ENCODE peak calls at places on chromosome 21, in eight cellular contexts. C is stimulated activated CD8-positive, alpha-beta memory T cell treated with anti-CD3 and anti-CD28 coated beads, Interleukin-7, amount 100 ng/mL, for 1 hour; D is activated T-helper 1 cell treated with Interleukin-2 at 50 U/mL for 16 hours; E is hypothalamus; P is B cell; T is Ammon's horn; Z is fibroblast of pulmonary artery; U is upper lobe of right lung. M is an unnamed sample.

GRCh38 chr21:32132911-32133310 is 145.9 kb downstream of the MIS18A start:
- DNase-seq in C (no peak), D (no peak), E (no peak), P (no peak), T (no peak), Z (no peak), U (no peak), M (no peak)

GRCh38 chr21:45347048-45347711 is 57.8 kb upstream of the COL18A1 start:
- DNase-seq in C (no peak), D (no peak), E (no peak), P (no peak), T (no peak), Z (no peak), U (no peak), M (no peak)

GRCh38 chr21:16841917-16842316 is 670.9 kb upstream of the CXADR start:
- DNase-seq in C (no peak), D (no peak), E (no peak), P (no peak), T (no peak), Z (no peak), U (no peak), M (no peak)

GRCh38 chr21:45888361-45889009 is 93.1 kb upstream of the COL6A1 start:
- DNase-seq in C (no peak), D (no peak), E (no peak), P (no peak), T (no peak), Z (no peak), U (no peak), M (no peak)

GRCh38 chr21:42781150-42781980 is 98.0 kb downstream of the WDR4 start:
- DNase-seq in C (no peak), D (no peak), E (no peak), P (no peak), T (peak), Z (no peak), U (peak), M (peak)

GRCh38 chr21:37563641-37564340 is 197.2 kb downstream of the DYRK1A start:
- DNase-seq in C (peak), D (peak), E (peak), P (peak), T (peak), Z (peak), U (peak), M (peak)

GRCh38 chr21:37871121-37871862 is 45.0 kb downstream of the KCNJ6 start:
- DNase-seq in C (no peak), D (no peak), E (no peak), P (no peak), T (no peak), Z (peak), U (no peak), M (no peak)

GRCh38 chr21:45549670-45550463 is 7.6 kb upstream of the SLC19A1 start:
- DNase-seq in C (no peak), D (no peak), E (no peak), P (peak), T (no peak), Z (no peak), U (peak), M (peak)

GRCh38 chr21:36976882-36977651 is 10.6 kb upstream of the HLCS start:
- DNase-seq in C (no peak), D (no peak), E (no peak), P (peak), T (peak), Z (peak), U (no peak), M (no peak)

GRCh38 chr21:38914531-38915385 is 109.0 kb downstream of the ETS2 start:
- DNase-seq in C (no peak), D (no peak), E (no peak), P (no peak), T (no peak), Z (peak), U (no peak), M (no peak)

GRCh38 chr21:31442339-31442738 is 98.3 kb upstream of the TIAM1 start:
- DNase-seq in C (no peak), D (no peak), E (no peak), P (no peak), T (no peak), Z (no peak), U (no peak), M (no peak)

GRCh38 chr21:36987845-36988244 is 18.7 kb upstream of the RIPPLY3 start:
- DNase-seq in C (no peak), D (no peak), E (no peak), P (no peak), T (no peak), Z (no peak), U (no peak), M (no peak)

GRCh38 chr21:29939859-29940245 is at the start of gene GRIK1:
- DNase-seq in C (no peak), D (no peak), E (peak), P (no peak), T (no peak), Z (no peak), U (no peak), M (peak)

GRCh38 chr21:41751621-41752020 is 15.2 kb downstream of the RIPK4 start:
- DNase-seq in C (no peak), D (no peak), E (no peak), P (no peak), T (no peak), Z (no peak), U (peak), M (no peak)

GRCh38 chr21:15437873-15438272 is 291.9 kb upstream of the USP25 start:
- DNase-seq in C (no peak), D (no peak), E (no peak), P (no peak), T (no peak), Z (peak), U (no peak), M (no peak)

GRCh38 chr21:27759091-27759659 is 792.3 kb upstream of the ADAMTS5 start:
- DNase-seq in C (no peak), D (no peak), E (no peak), P (no peak), T (peak), Z (no peak), U (peak), M (no peak)

GRCh38 chr21:34801519-34802132 is 132.8 kb downstream of the CLIC6 start:
- DNase-seq in C (no peak), D (no peak), E (no peak), P (peak), T (no peak), Z (peak), U (no peak), M (no peak)

GRCh38 chr21:39867198-39867650 is at the start of gene PCP4:
- DNase-seq in C (no peak), D (no peak), E (no peak), P (no peak), T (peak), Z (peak), U (no peak), M (peak)

GRCh38 chr21:46001821-46002681 is 20.5 kb downstream of the COL6A1 start:
- DNase-seq in C (no peak), D (no peak), E (no peak), P (no peak), T (no peak), Z (no peak), U (no peak), M (no peak)

GRCh38 chr21:46356005-46356338 is 32.0 kb downstream of the PCNT start:
- DNase-seq in C (no peak), D (no peak), E (no peak), P (no peak), T (no peak), Z (no peak), U (no peak), M (no peak)

GRCh38 chr21:38533887-38534286 is 35.6 kb upstream of the ERG start:
- DNase-seq in C (no peak), D (no peak), E (no peak), P (no peak), T (no peak), Z (peak), U (no peak), M (no peak)

GRCh38 chr21:38804617-38805281 is 980 bp upstream of the ETS2 start:
- DNase-seq in C (no peak), D (no peak), E (no peak), P (no peak), T (peak), Z (no peak), U (peak), M (peak)

GRCh38 chr21:44006017-44006624 is 6.0 kb upstream of the TRAPPC10 start:
- DNase-seq in C (no peak), D (no peak), E (no peak), P (no peak), T (no peak), Z (peak), U (no peak), M (no peak)

GRCh38 chr21:38780879-38781278 is 24.9 kb upstream of the ETS2 start:
- DNase-seq in C (no peak), D (no peak), E (no peak), P (no peak), T (no peak), Z (no peak), U (no peak), M (no peak)

GRCh38 chr21:44253832-44254700 is 7.6 kb downstream of the DNMT3L start:
- DNase-seq in C (no peak), D (no peak), E (no peak), P (no peak), T (no peak), Z (no peak), U (no peak), M (peak)

GRCh38 chr21:14880922-14881321 is 183.9 kb downstream of the NRIP1 start:
- DNase-seq in C (no peak), D (no peak), E (no peak), P (no peak), T (no peak), Z (peak), U (no peak), M (no peak)

GRCh38 chr21:32529679-32530078 is 55.6 kb downstream of the TCP10L start:
- DNase-seq in C (no peak), D (no peak), E (no peak), P (no peak), T (no peak), Z (no peak), U (no peak), M (no peak)

GRCh38 chr21:25657140-25657539 is 18.1 kb downstream of the JAM2 start:
- DNase-seq in C (no peak), D (no peak), E (no peak), P (no peak), T (no peak), Z (no peak), U (no peak), M (no peak)

GRCh38 chr21:42013338-42013737 is 3.2 kb upstream of the ZBTB21 start:
- DNase-seq in C (no peak), D (no peak), E (no peak), P (no peak), T (no peak), Z (no peak), U (no peak), M (no peak)

GRCh38 chr21:27077501-27077900 is 110.6 kb upstream of the ADAMTS5 start:
- DNase-seq in C (no peak), D (no peak), E (no peak), P (no peak), T (no peak), Z (no peak), U (no peak), M (no peak)

GRCh38 chr21:16519012-16519411 is 789.2 kb downstream of the USP25 start:
- DNase-seq in C (no peak), D (no peak), E (no peak), P (no peak), T (no peak), Z (no peak), U (no peak), M (no peak)

GRCh38 chr21:42234026-42234425 is 15.1 kb downstream of the ABCG1 start:
- DNase-seq in C (no peak), D (no peak), E (no peak), P (no peak), T (no peak), Z (no peak), U (no peak), M (no peak)

GRCh38 chr21:42682661-42683060 is 29.2 kb downstream of the PDE9A start:
- DNase-seq in C (no peak), D (no peak), E (no peak), P (no peak), T (no peak), Z (no peak), U (no peak), M (no peak)

GRCh38 chr21:35646606-35647005 is 413.7 kb downstream of the SETD4 start:
- DNase-seq in C (no peak), D (no peak), E (no peak), P (no peak), T (no peak), Z (no peak), U (no peak), M (no peak)